ENCODE peak calls at places on chromosomes 5 and 9, in nine cellular contexts. V is T-helper 1 cell; A is upper lobe of right lung; W is posterior vena cava; L is AG20443; P is posterior cingulate gyrus; M is activated naive CD4-positive, alpha-beta T cell; Y is germinal center; C is psoas muscle. F is an unnamed sample.

GRCh38 chr5:1103505-1104326 is 8.1 kb downstream of the SLC12A7 start:
- DNase-seq in V (no peak), A (peak), W (peak), L (no peak), P (peak), M (no peak), Y (no peak), C (peak), F (no peak)

GRCh38 chr5:966345-966710 is 42.3 kb upstream of the NKD2 start:
- DNase-seq in V (no peak), A (no peak), W (peak), L (no peak), P (no peak), M (no peak), Y (no peak), C (no peak), F (no peak)

GRCh38 chr9:19049872-19050636 is 827 bp downstream of the RRAGA start:
- DNase-seq in V (no peak), A (no peak), W (no peak), L (peak), P (peak), M (no peak), Y (peak), C (no peak), F (peak)

GRCh38 chr5:55650391-55650790 is 61.7 kb downstream of the SLC38A9 start:
- DNase-seq in V (no peak), A (no peak), W (no peak), L (peak), P (no peak), M (no peak), Y (no peak), C (no peak), F (no peak)

GRCh38 chr9:133974631-133975341 is 17.3 kb downstream of the VAV2 start:
- DNase-seq in V (no peak), A (peak), W (peak), L (no peak), P (no peak), M (no peak), Y (no peak), C (no peak), F (no peak)

GRCh38 chr9:129609486-129610192 is 11.3 kb downstream of the C9orf50 start:
- DNase-seq in V (peak), A (peak), W (peak), L (peak), P (no peak), M (no peak), Y (peak), C (peak), F (no peak)

GRCh38 chr9:126150411-126151030 is 176.1 kb upstream of the MVB12B start:
- DNase-seq in V (no peak), A (peak), W (peak), L (peak), P (no peak), M (no peak), Y (no peak), C (no peak), F (no peak)

GRCh38 chr9:121736964-121737462 is 85.6 kb downstream of the DAB2IP start:
- DNase-seq in V (no peak), A (peak), W (no peak), L (peak), P (no peak), M (no peak), Y (peak), C (peak), F (no peak)

GRCh38 chr9:134272302-134273023 is 53.8 kb upstream of the RXRA start:
- DNase-seq in V (no peak), A (no peak), W (no peak), L (no peak), P (no peak), M (no peak), Y (no peak), C (no peak), F (no peak)

GRCh38 chr5:11082546-11082945 is 321.5 kb upstream of the DAP start:
- DNase-seq in V (no peak), A (no peak), W (no peak), L (no peak), P (no peak), M (no peak), Y (no peak), C (no peak), F (no peak)

GRCh38 chr9:92359380-92360007 is 33.7 kb downstream of the CENPP start:
- DNase-seq in V (no peak), A (no peak), W (no peak), L (no peak), P (no peak), M (no peak), Y (no peak), C (no peak), F (no peak)

GRCh38 chr5:161921781-161922180 is 73.9 kb downstream of the GABRA1 start:
- DNase-seq in V (no peak), A (no peak), W (no peak), L (no peak), P (no peak), M (no peak), Y (no peak), C (no peak), F (no peak)

GRCh38 chr9:99822096-99822595 is 461 bp downstream of the NR4A3 start:
- DNase-seq in V (no peak), A (no peak), W (no peak), L (peak), P (no peak), M (no peak), Y (peak), C (no peak), F (peak)

GRCh38 chr5:9356306-9356942 is 189.5 kb downstream of the SEMA5A start:
- DNase-seq in V (no peak), A (no peak), W (no peak), L (no peak), P (no peak), M (no peak), Y (no peak), C (no peak), F (no peak)

GRCh38 chr9:70315389-70315788 is 56.6 kb downstream of the SMC5 start:
- DNase-seq in V (no peak), A (no peak), W (no peak), L (peak), P (no peak), M (no peak), Y (no peak), C (no peak), F (no peak)

GRCh38 chr9:104779334-104779733 is 15.4 kb downstream of the NIPSNAP3B start:
- DNase-seq in V (no peak), A (no peak), W (no peak), L (no peak), P (no peak), M (no peak), Y (no peak), C (no peak), F (no peak)

GRCh38 chr5:150848271-150848670 is 1.9 kb downstream of the IRGM start:
- DNase-seq in V (no peak), A (no peak), W (no peak), L (no peak), P (no peak), M (no peak), Y (no peak), C (no peak), F (no peak)

GRCh38 chr5:72648511-72648910 is 141.3 kb upstream of the ZNF366 start:
- DNase-seq in V (no peak), A (no peak), W (no peak), L (peak), P (no peak), M (no peak), Y (no peak), C (peak), F (no peak)

GRCh38 chr5:138182808-138183207 is 3.9 kb downstream of the KIF20A start:
- DNase-seq in V (no peak), A (no peak), W (no peak), L (no peak), P (no peak), M (no peak), Y (no peak), C (no peak), F (no peak)

GRCh38 chr9:124266139-124266825 is 8.5 kb downstream of the NEK6 start:
- DNase-seq in V (no peak), A (no peak), W (no peak), L (no peak), P (no peak), M (no peak), Y (no peak), C (no peak), F (peak)

GRCh38 chr5:181241393-181241975 is 2.2 kb downstream of the RACK1 start:
- DNase-seq in V (no peak), A (no peak), W (no peak), L (peak), P (no peak), M (no peak), Y (no peak), C (no peak), F (peak)

GRCh38 chr5:150469718-150470470 is 20.4 kb upstream of the RPS14 start:
- DNase-seq in V (no peak), A (no peak), W (no peak), L (peak), P (no peak), M (no peak), Y (no peak), C (no peak), F (no peak)

GRCh38 chr9:31535659-31536058 is 848.8 kb upstream of the ACO1 start:
- DNase-seq in V (no peak), A (no peak), W (no peak), L (no peak), P (no peak), M (no peak), Y (no peak), C (no peak), F (no peak)

GRCh38 chr5:39427225-39427624 is 2.4 kb upstream of the DAB2 start:
- DNase-seq in V (no peak), A (no peak), W (no peak), L (peak), P (no peak), M (no peak), Y (no peak), C (no peak), F (no peak)

GRCh38 chr5:157166164-157166493 is at the start of gene GARIN3:
- DNase-seq in V (no peak), A (no peak), W (no peak), L (no peak), P (no peak), M (no peak), Y (no peak), C (no peak), F (no peak)

GRCh38 chr5:128062172-128062746 is 21.3 kb upstream of the SLC12A2 start:
- DNase-seq in V (no peak), A (no peak), W (no peak), L (peak), P (no peak), M (no peak), Y (no peak), C (no peak), F (no peak)

GRCh38 chr9:107484117-107484723 is 5.3 kb downstream of the KLF4 start:
- DNase-seq in V (no peak), A (no peak), W (no peak), L (peak), P (no peak), M (no peak), Y (no peak), C (no peak), F (peak)

GRCh38 chr9:70954126-70954525 is 167.3 kb downstream of the TRPM3 start:
- DNase-seq in V (no peak), A (no peak), W (no peak), L (peak), P (no peak), M (no peak), Y (no peak), C (no peak), F (no peak)

GRCh38 chr9:73451003-73451402 is 299.3 kb downstream of the ANXA1 start:
- DNase-seq in V (no peak), A (no peak), W (no peak), L (no peak), P (no peak), M (no peak), Y (no peak), C (no peak), F (no peak)

GRCh38 chr5:39072915-39073758 is 1.1 kb downstream of the RICTOR start:
- DNase-seq in V (peak), A (peak), W (peak), L (peak), P (peak), M (no peak), Y (peak), C (no peak), F (peak)

GRCh38 chr5:72955143-72955767 is 586 bp upstream of the FCHO2 start:
- DNase-seq in V (no peak), A (peak), W (peak), L (no peak), P (no peak), M (no peak), Y (no peak), C (peak), F (no peak)

F was measured in Karpas-422.